ENCODE peak calls at places on chromosomes 12 and 14, in four cellular contexts. X, K, R and I are unnamed samples. For H3K4me1, the result is how much of the 10 kb centered on the place peaks cover.

GRCh38 chr12:85413266-85413665 is 133.2 kb downstream of the ALX1 start:
- DNase-seq in X (no peak), K (no peak), R (no peak), I (no peak)

GRCh38 chr14:97120204-97121120 is 323.3 kb downstream of the VRK1 start:
- DNase-seq in X (peak), K (no peak), R (no peak), I (no peak)

GRCh38 chr12:124386661-124387509 is 92.0 kb downstream of the RFLNA start:
- DNase-seq in X (no peak), K (no peak), R (no peak), I (no peak)

GRCh38 chr14:79417961-79418360 is 793.3 kb downstream of the DIO2 start:
- DNase-seq in X (no peak), K (peak), R (no peak), I (no peak)

GRCh38 chr12:111035578-111036301 is 115.4 kb upstream of the MYL2 start:
- DNase-seq in X (no peak), K (no peak), R (no peak), I (no peak)

GRCh38 chr14:54589843-54590242 is 22.9 kb downstream of the SAMD4A start:
- DNase-seq in X (no peak), K (no peak), R (no peak), I (no peak)

GRCh38 chr12:48118491-48118890 is 673 bp upstream of the PFKM start:
- DNase-seq in X (peak), K (no peak), R (no peak), I (no peak)

GRCh38 chr12:63163542-63163941 is 12.5 kb upstream of the AVPR1A start:
- DNase-seq in X (no peak), K (no peak), R (no peak), I (no peak)

GRCh38 chr12:57452181-57452936 is 2.7 kb upstream of the INHBE start:
- DNase-seq in X (no peak), K (peak), R (no peak), I (no peak)

GRCh38 chr14:75022655-75023054 is 19.9 kb downstream of the EIF2B2 start:
- DNase-seq in X (no peak), K (no peak), R (no peak), I (no peak)

GRCh38 chr12:69068431-69068830 is 135.5 kb upstream of the CPM start:
- DNase-seq in X (peak), K (peak), R (peak), I (no peak)

GRCh38 chr12:89960011-89960507 is 251.4 kb upstream of the ATP2B1 start:
- DNase-seq in X (peak), K (peak), R (peak), I (no peak)

GRCh38 chr12:122888232-122888752 is 7.6 kb downstream of the VPS37B start:
- DNase-seq in X (peak), K (peak), R (peak), I (no peak)

GRCh38 chr14:69048456-69048855 is 69.4 kb upstream of the ACTN1 start:
- DNase-seq in X (peak), K (no peak), R (no peak), I (no peak)

GRCh38 chr12:24425601-24425970 is 476.1 kb upstream of the SOX5 start:
- DNase-seq in X (no peak), K (peak), R (no peak), I (no peak)

GRCh38 chr12:11227373-11227772 is 40.6 kb upstream of the TAS2R42 start:
- DNase-seq in X (no peak), K (no peak), R (no peak), I (no peak)

GRCh38 chr14:60777856-60778578 is 43.5 kb downstream of the MNAT1 start:
- DNase-seq in X (no peak), K (peak), R (no peak), I (no peak)

GRCh38 chr12:57693317-57693658 is 644 bp upstream of the OS9 start:
- DNase-seq in X (no peak), K (no peak), R (no peak), I (no peak)

GRCh38 chr12:4275869-4276253 is 2.3 kb downstream of the CCND2 start:
- DNase-seq in X (peak), K (no peak), R (peak), I (no peak)

GRCh38 chr12:47021298-47021697 is 58.1 kb upstream of the PCED1B start:
- DNase-seq in X (peak), K (peak), R (no peak), I (no peak)

GRCh38 chr12:92070054-92070863 is 75.4 kb downstream of the BTG1 start:
- DNase-seq in X (peak), K (no peak), R (peak), I (no peak)

GRCh38 chr12:92753976-92754885 is 51.4 kb downstream of the PLEKHG7 start:
- DNase-seq in X (no peak), K (peak), R (no peak), I (no peak)

GRCh38 chr12:52945389-52946232 is 3.3 kb upstream of the KRT18 start:
- DNase-seq in X (no peak), K (peak), R (peak), I (no peak)

GRCh38 chr14:52365071-52365470 is 51.0 kb downstream of the PTGER2 start:
- DNase-seq in X (no peak), K (peak), R (no peak), I (no peak)

GRCh38 chr14:103641181-103641580 is 12.2 kb downstream of the KLC1 start:
- DNase-seq in X (no peak), K (peak), R (no peak), I (no peak)

GRCh38 chr12:67410246-67410645 is 141.1 kb downstream of the CAND1 start:
- DNase-seq in X (no peak), K (no peak), R (no peak), I (no peak)

GRCh38 chr14:65551019-65551643 is 138.6 kb downstream of the FUT8 start:
- DNase-seq in X (no peak), K (no peak), R (no peak), I (no peak)

GRCh38 chr12:33370318-33370717 is 69.3 kb downstream of the SYT10 start:
- DNase-seq in X (no peak), K (no peak), R (no peak), I (no peak)

GRCh38 chr12:81627336-81628189 is 131.6 kb downstream of the PPFIA2 start:
- DNase-seq in X (peak), K (peak), R (no peak), I (no peak)

GRCh38 chr12:52310622-52311281 is 10.4 kb downstream of the KRT83 start:
- DNase-seq in X (no peak), K (no peak), R (no peak), I (no peak)

GRCh38 chr12:29043069-29043468 is 106.0 kb upstream of the FAR2 start:
- DNase-seq in X (no peak), K (peak), R (no peak), I (no peak)

GRCh38 chr14:94677747-94678146 is 65.6 kb downstream of the SERPINA3 start:
- DNase-seq in X (no peak), K (no peak), R (no peak), I (no peak)

GRCh38 chr14:29804481-29804880 is 123.2 kb downstream of the PRKD1 start:
- DNase-seq in X (no peak), K (no peak), R (no peak), I (no peak)

GRCh38 chr14:75915063-75915462 is 66.7 kb downstream of the TGFB3 start:
- DNase-seq in X (no peak), K (no peak), R (no peak), I (no peak)

GRCh38 chr12:41932470-41932991 is 212.1 kb downstream of the GXYLT1 start:
- DNase-seq in X (peak), K (peak), R (peak), I (no peak)

GRCh38 chr14:72742682-72743195 is 151.2 kb downstream of the DPF3 start:
- DNase-seq in X (no peak), K (no peak), R (peak), I (no peak)

GRCh38 chr12:74906224-74906623 is 303.4 kb downstream of the KCNC2 start:
- DNase-seq in X (no peak), K (no peak), R (no peak), I (no peak)

GRCh38 chr12:116861331-116861730 is 19.9 kb downstream of the HRK start:
- DNase-seq in X (peak), K (peak), R (no peak), I (no peak)

DNA sequence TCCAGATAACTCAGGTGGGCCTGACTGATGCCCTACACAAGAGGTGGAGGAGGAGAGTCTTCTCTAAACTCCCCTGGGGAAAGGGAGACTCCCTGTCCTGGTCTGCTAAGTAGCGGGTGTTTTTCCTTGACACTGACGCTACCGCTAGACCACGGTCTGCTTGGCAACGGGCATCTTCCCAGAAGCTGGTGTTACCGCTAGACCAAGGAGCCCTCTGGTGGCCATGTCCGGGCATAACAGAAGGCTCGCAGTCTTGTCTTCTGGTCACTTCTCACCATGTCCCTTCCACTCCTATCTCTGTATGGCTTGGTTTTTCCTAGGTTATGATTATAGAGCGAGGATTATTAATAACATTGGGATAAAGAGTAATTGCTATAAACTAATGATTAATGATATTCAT is 965.5 kb downstream of the TMEM121 start:
- DNase-seq in X (peak), K (no peak), R (no peak), I (no peak)
- TF ChIP-seq CTCF in X (no peak), K (no peak), R (peak), I (no peak)

DNA sequence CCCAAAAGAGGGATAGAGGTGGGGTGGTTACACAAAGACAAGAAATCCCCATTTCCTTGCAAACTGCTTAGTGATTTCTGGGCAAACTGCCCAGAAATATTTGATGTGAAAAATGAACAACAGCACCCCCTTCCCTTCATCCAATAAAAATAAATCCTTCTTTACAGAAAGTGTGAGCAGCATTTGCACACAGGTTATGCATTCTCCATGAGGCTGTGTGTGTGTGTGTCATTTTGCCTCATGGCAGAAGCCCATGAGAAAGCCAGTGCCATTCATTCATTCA is 17.2 kb upstream of the NRXN3 start:
- DNase-seq in X (no peak), K (peak), R (no peak), I (no peak)
- H3K4me1 ChIP-seq in X (under half), K (under half), R (under half), I (under half)

GRCh38 chr14:101370593-101371569 is 190.4 kb upstream of the DIO3 start:
- DNase-seq in X (no peak), K (no peak), R (no peak), I (no peak)

GRCh38 chr14:101369194-101369915 is 191.9 kb upstream of the DIO3 start:
- DNase-seq in X (no peak), K (no peak), R (no peak), I (no peak)

GRCh38 chr14:101368629-101369028 is 192.7 kb upstream of the DIO3 start:
- DNase-seq in X (no peak), K (no peak), R (no peak), I (no peak)

GRCh38 chr14:101371691-101372493 is 189.4 kb upstream of the DIO3 start:
- DNase-seq in X (no peak), K (no peak), R (no peak), I (no peak)

DNA sequence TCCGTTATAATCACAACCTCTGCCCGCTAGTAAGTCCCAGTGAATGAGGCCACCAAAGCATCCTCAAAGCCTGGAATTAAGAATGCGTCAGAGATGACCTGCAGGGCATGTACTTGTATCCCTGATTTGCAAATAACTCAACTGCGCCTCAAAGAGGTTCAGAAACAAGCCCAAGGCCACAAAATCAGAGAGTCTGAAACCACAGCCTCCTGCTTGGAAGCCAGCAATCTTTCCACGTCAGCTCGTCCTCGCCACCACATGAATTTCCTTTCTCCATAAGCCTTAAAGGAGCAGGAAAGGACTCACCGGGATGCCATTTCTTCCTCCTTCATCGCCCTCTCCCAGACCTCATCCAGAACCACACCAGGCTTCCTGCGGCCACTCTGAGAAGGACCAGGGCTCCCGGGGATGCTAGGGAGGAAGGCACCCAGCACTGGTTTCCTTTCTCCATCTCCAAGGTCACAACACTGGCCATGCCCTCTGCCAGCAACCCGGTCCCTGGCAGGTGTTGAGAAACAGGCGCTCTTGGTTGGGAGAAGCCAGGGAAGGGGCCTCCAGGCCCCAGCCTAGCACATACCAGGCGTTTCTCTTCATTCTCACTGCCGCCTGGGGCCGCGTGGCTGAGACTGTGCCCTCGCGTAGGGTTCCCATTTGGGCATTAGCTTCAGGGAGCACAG is 191.2 kb upstream of the DIO3 start:
- DNase-seq in X (no peak), K (no peak), R (no peak), I (no peak)
- TF ChIP-seq CTCF in X (no peak), K (no peak), R (no peak), I (no peak)

GRCh38 chr14:36300337-36300736 is 20.1 kb downstream of the MBIP start:
- DNase-seq in X (no peak), K (peak), R (no peak), I (no peak)

GRCh38 chr14:36301159-36301558 is 19.3 kb downstream of the MBIP start:
- DNase-seq in X (no peak), K (peak), R (no peak), I (no peak)

GRCh38 chr14:36306836-36307235 is 13.6 kb downstream of the MBIP start:
- DNase-seq in X (no peak), K (no peak), R (no peak), I (no peak)

GRCh38 chr14:36302823-36303222 is 17.6 kb downstream of the MBIP start:
- DNase-seq in X (no peak), K (no peak), R (no peak), I (no peak)
- H3K4me1 ChIP-seq in X (under half), K (under half), R (under half), I (under half)

DNA sequence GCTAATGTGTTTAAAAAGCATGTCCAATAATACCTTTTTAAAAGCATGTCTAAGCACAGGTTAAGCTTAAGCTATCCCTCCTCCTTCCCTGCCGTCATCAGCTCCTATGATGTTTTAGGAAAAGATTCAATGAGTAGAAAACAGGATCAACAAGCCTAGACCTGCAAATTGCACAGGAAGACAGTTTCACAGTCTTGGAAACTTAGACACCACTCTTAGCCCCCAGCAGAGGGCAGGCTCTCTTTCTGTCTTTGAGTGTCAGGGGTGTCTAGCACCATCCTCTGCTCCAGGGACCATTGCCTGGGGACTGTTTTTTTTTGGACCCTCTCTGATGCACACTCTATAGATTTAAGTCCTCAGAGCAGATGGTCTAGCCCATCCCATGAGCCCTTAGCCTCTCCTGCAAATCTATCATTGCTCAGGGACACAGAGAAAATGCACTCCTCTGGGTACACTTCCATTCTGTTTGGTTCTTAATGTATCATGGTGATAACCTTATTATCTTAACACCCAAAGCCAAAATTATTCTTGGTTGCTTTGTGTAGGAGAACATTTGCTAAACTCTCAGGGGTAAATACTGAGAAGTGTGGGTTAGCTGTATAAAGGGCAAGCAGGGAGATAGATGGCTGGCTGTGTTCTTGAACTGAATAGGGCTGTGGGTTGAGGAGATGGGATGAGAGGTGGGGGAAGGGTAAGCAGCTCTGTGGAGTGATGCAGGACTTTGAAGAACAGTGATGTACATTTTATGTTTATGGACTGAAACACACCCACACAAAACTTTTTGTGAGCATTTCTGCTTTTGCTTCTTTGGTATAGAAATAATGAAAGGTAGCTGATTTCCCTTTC is 259.9 kb upstream of the DDHD1 start:
- DNase-seq in X (peak), K (no peak), R (no peak), I (no peak)
- TF ChIP-seq CTCF in X (no peak), K (peak), R (no peak), I (no peak)

GRCh38 chr12:79558924-79559469 is 131.8 kb downstream of the PAWR start:
- DNase-seq in X (no peak), K (no peak), R (no peak), I (no peak)
- H3K4me1 ChIP-seq in X (under half), K (under half), R (under half), I (half or more)

GRCh38 chr14:105061428-105062047 is 3.7 kb downstream of the GPR132 start:
- DNase-seq in X (peak), K (no peak), R (peak), I (no peak)

GRCh38 chr14:105062048-105062433 is 3.2 kb downstream of the GPR132 start:
- DNase-seq in X (no peak), K (no peak), R (no peak), I (no peak)

GRCh38 chr14:105064001-105064400 is 1.2 kb downstream of the GPR132 start:
- DNase-seq in X (no peak), K (no peak), R (no peak), I (no peak)

GRCh38 chr14:105064721-105065143 is 498 bp downstream of the GPR132 start:
- DNase-seq in X (peak), K (peak), R (no peak), I (no peak)

GRCh38 chr14:105063041-105063440 is 2.2 kb downstream of the GPR132 start:
- DNase-seq in X (no peak), K (no peak), R (no peak), I (no peak)
- TF ChIP-seq CTCF in X (no peak), K (no peak), R (no peak), I (no peak)

GRCh38 chr14:59248170-59248569 is 59.7 kb downstream of the DAAM1 start:
- DNase-seq in X (no peak), K (no peak), R (no peak), I (no peak)
- H3K4me1 ChIP-seq in X (under half), K (under half), R (under half), I (under half)

GRCh38 chr14:23145794-23146422 is 26.9 kb upstream of the CEBPE start:
- DNase-seq in X (no peak), K (no peak), R (no peak), I (no peak)
- TF ChIP-seq CTCF in X (no peak), K (no peak), R (no peak), I (no peak)

DNA sequence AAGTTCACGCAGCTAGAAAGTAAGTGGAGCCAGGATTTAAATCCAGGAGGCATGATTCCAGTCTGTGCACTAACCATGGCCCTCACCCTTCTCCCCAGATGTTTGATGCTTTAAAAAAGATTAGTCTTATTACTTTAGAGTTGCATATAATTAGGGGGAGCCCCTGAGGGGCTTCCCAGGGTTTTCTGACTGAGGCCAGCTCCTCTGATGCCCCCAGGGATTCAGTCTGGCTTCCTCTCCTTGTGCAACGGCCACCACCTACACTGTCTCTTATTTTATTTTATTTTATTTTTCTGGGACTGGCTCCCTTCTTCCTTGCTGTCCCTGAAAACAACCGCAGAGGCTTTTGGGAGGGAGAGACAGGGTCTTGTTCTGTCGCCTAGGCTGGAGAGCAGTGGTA is 22.6 kb downstream of the CLSTN3 start:
- DNase-seq in X (no peak), K (no peak), R (no peak), I (no peak)
- H3K4me1 ChIP-seq in X (under half), K (under half), R (under half), I (under half)